ENCODE peak calls at places on chromosomes 11 and 22, in seven cellular contexts. One of them, this sample, is unnamed. For H3K36me3, the result is how much of the 10 kb centered on the place peaks cover.

GRCh38 chr22:25050566-25050965 is 98.0 kb downstream of the KIAA1671 start:
- DNase-seq in psoas muscle: no peak
- DNase-seq in sigmoid colon: no peak
- DNase-seq in colonic mucosa: no peak
- DNase-seq in body of pancreas: no peak
- DNase-seq in neuronal stem cell: no peak
- DNase-seq in endodermal cell: no peak
- DNase-seq in this sample: no peak

GRCh38 chr22:27885977-27886842 is 32.8 kb downstream of the PITPNB start:
- DNase-seq in psoas muscle: no peak
- DNase-seq in sigmoid colon: no peak
- DNase-seq in colonic mucosa: peak
- DNase-seq in body of pancreas: peak
- DNase-seq in neuronal stem cell: peak
- DNase-seq in endodermal cell: peak
- DNase-seq in this sample: peak

GRCh38 chr11:122733301-122733686 is 77.8 kb downstream of the UBASH3B start:
- DNase-seq in psoas muscle: peak
- DNase-seq in sigmoid colon: no peak
- DNase-seq in colonic mucosa: no peak
- DNase-seq in body of pancreas: no peak
- DNase-seq in neuronal stem cell: no peak
- DNase-seq in endodermal cell: no peak
- DNase-seq in this sample: no peak

GRCh38 chr11:34860034-34860433 is 56.1 kb downstream of the APIP start:
- DNase-seq in psoas muscle: peak
- DNase-seq in sigmoid colon: no peak
- DNase-seq in colonic mucosa: no peak
- DNase-seq in body of pancreas: no peak
- DNase-seq in neuronal stem cell: no peak
- DNase-seq in endodermal cell: peak
- DNase-seq in this sample: no peak

GRCh38 chr11:47854667-47855066 is 6.5 kb upstream of the NUP160 start:
- DNase-seq in psoas muscle: no peak
- DNase-seq in sigmoid colon: no peak
- DNase-seq in colonic mucosa: no peak
- DNase-seq in body of pancreas: no peak
- DNase-seq in neuronal stem cell: no peak
- DNase-seq in endodermal cell: no peak
- DNase-seq in this sample: no peak

GRCh38 chr11:36233226-36233625 is 56.0 kb downstream of the COMMD9 start:
- DNase-seq in psoas muscle: no peak
- DNase-seq in sigmoid colon: no peak
- DNase-seq in colonic mucosa: no peak
- DNase-seq in body of pancreas: no peak
- DNase-seq in neuronal stem cell: no peak
- DNase-seq in endodermal cell: no peak
- DNase-seq in this sample: no peak

GRCh38 chr11:57180141-57180561 is 1.6 kb upstream of the LRRC55 start:
- DNase-seq in psoas muscle: no peak
- DNase-seq in sigmoid colon: no peak
- DNase-seq in colonic mucosa: no peak
- DNase-seq in body of pancreas: no peak
- DNase-seq in neuronal stem cell: peak
- DNase-seq in endodermal cell: peak
- DNase-seq in this sample: no peak

GRCh38 chr11:406796-407650 is 7.8 kb downstream of the SIGIRR start:
- DNase-seq in psoas muscle: peak
- DNase-seq in sigmoid colon: peak
- DNase-seq in colonic mucosa: peak
- DNase-seq in body of pancreas: peak
- DNase-seq in neuronal stem cell: peak
- DNase-seq in endodermal cell: peak
- DNase-seq in this sample: peak

GRCh38 chr22:28072066-28072465 is 153.0 kb upstream of the PITPNB start:
- DNase-seq in psoas muscle: no peak
- DNase-seq in sigmoid colon: no peak
- DNase-seq in colonic mucosa: no peak
- DNase-seq in body of pancreas: no peak
- DNase-seq in neuronal stem cell: no peak
- DNase-seq in endodermal cell: no peak
- DNase-seq in this sample: no peak

GRCh38 chr22:42805016-42805997 is 51.8 kb downstream of the ARFGAP3 start:
- DNase-seq in psoas muscle: peak
- DNase-seq in sigmoid colon: peak
- DNase-seq in colonic mucosa: peak
- DNase-seq in body of pancreas: peak
- DNase-seq in neuronal stem cell: no peak
- DNase-seq in endodermal cell: no peak
- DNase-seq in this sample: no peak

GRCh38 chr11:115075340-115075739 is 397.0 kb downstream of the NXPE2 start:
- DNase-seq in psoas muscle: no peak
- DNase-seq in sigmoid colon: no peak
- DNase-seq in colonic mucosa: no peak
- DNase-seq in body of pancreas: no peak
- DNase-seq in neuronal stem cell: no peak
- DNase-seq in endodermal cell: no peak
- DNase-seq in this sample: no peak

GRCh38 chr11:32225491-32226285 is 134.8 kb downstream of the RCN1 start:
- DNase-seq in psoas muscle: no peak
- DNase-seq in sigmoid colon: no peak
- DNase-seq in colonic mucosa: no peak
- DNase-seq in body of pancreas: no peak
- DNase-seq in neuronal stem cell: no peak
- DNase-seq in endodermal cell: no peak
- DNase-seq in this sample: no peak

GRCh38 chr11:8080674-8081590 is at the start of gene TUB:
- DNase-seq in psoas muscle: peak
- DNase-seq in sigmoid colon: no peak
- DNase-seq in colonic mucosa: no peak
- DNase-seq in body of pancreas: no peak
- DNase-seq in neuronal stem cell: no peak
- DNase-seq in endodermal cell: peak
- DNase-seq in this sample: no peak

GRCh38 chr22:30921108-30921507 is 47.5 kb downstream of the MORC2 start:
- DNase-seq in psoas muscle: no peak
- DNase-seq in sigmoid colon: peak
- DNase-seq in colonic mucosa: no peak
- DNase-seq in body of pancreas: no peak
- DNase-seq in neuronal stem cell: no peak
- DNase-seq in endodermal cell: no peak
- DNase-seq in this sample: no peak

GRCh38 chr11:65468874-65469333 is 29.9 kb upstream of the MALAT1 start:
- DNase-seq in psoas muscle: peak
- DNase-seq in sigmoid colon: peak
- DNase-seq in colonic mucosa: peak
- DNase-seq in body of pancreas: peak
- DNase-seq in neuronal stem cell: no peak
- DNase-seq in endodermal cell: peak
- DNase-seq in this sample: peak

GRCh38 chr11:73402834-73403185 is 26.6 kb downstream of the RELT start:
- DNase-seq in psoas muscle: no peak
- DNase-seq in sigmoid colon: no peak
- DNase-seq in colonic mucosa: no peak
- DNase-seq in body of pancreas: no peak
- DNase-seq in neuronal stem cell: no peak
- DNase-seq in endodermal cell: peak
- DNase-seq in this sample: no peak

GRCh38 chr22:49112661-49113626 is 714.7 kb downstream of the BRD1 start:
- DNase-seq in psoas muscle: no peak
- DNase-seq in sigmoid colon: peak
- DNase-seq in colonic mucosa: no peak
- DNase-seq in body of pancreas: no peak
- DNase-seq in neuronal stem cell: no peak
- DNase-seq in endodermal cell: peak
- DNase-seq in this sample: no peak

GRCh38 chr11:31254411-31254810 is 115.1 kb downstream of the DCDC1 start:
- DNase-seq in psoas muscle: no peak
- DNase-seq in sigmoid colon: no peak
- DNase-seq in colonic mucosa: no peak
- DNase-seq in body of pancreas: no peak
- DNase-seq in neuronal stem cell: no peak
- DNase-seq in endodermal cell: no peak
- DNase-seq in this sample: no peak

GRCh38 chr11:2530855-2531200 is 86.0 kb downstream of the KCNQ1 start:
- DNase-seq in psoas muscle: peak
- DNase-seq in sigmoid colon: peak
- DNase-seq in colonic mucosa: no peak
- DNase-seq in body of pancreas: no peak
- DNase-seq in neuronal stem cell: no peak
- DNase-seq in endodermal cell: peak
- DNase-seq in this sample: no peak

GRCh38 chr11:69917529-69917928 is 98.3 kb upstream of the FGF3 start:
- DNase-seq in psoas muscle: no peak
- DNase-seq in sigmoid colon: no peak
- DNase-seq in colonic mucosa: no peak
- DNase-seq in body of pancreas: no peak
- DNase-seq in neuronal stem cell: no peak
- DNase-seq in endodermal cell: no peak
- DNase-seq in this sample: no peak

GRCh38 chr11:18016789-18017188 is 3.9 kb upstream of the SERGEF start:
- DNase-seq in psoas muscle: no peak
- DNase-seq in sigmoid colon: no peak
- DNase-seq in colonic mucosa: no peak
- DNase-seq in body of pancreas: no peak
- DNase-seq in neuronal stem cell: no peak
- DNase-seq in endodermal cell: no peak
- DNase-seq in this sample: no peak

GRCh38 chr11:70537576-70538571 is 139.5 kb downstream of the CTTN start:
- DNase-seq in psoas muscle: no peak
- DNase-seq in sigmoid colon: peak
- DNase-seq in colonic mucosa: no peak
- DNase-seq in body of pancreas: no peak
- DNase-seq in neuronal stem cell: no peak
- DNase-seq in endodermal cell: no peak
- DNase-seq in this sample: no peak

GRCh38 chr11:65680192-65680743 is 17.6 kb upstream of the RELA start:
- DNase-seq in psoas muscle: no peak
- DNase-seq in sigmoid colon: no peak
- DNase-seq in colonic mucosa: no peak
- DNase-seq in body of pancreas: no peak
- DNase-seq in neuronal stem cell: no peak
- DNase-seq in endodermal cell: no peak
- DNase-seq in this sample: no peak

DNA sequence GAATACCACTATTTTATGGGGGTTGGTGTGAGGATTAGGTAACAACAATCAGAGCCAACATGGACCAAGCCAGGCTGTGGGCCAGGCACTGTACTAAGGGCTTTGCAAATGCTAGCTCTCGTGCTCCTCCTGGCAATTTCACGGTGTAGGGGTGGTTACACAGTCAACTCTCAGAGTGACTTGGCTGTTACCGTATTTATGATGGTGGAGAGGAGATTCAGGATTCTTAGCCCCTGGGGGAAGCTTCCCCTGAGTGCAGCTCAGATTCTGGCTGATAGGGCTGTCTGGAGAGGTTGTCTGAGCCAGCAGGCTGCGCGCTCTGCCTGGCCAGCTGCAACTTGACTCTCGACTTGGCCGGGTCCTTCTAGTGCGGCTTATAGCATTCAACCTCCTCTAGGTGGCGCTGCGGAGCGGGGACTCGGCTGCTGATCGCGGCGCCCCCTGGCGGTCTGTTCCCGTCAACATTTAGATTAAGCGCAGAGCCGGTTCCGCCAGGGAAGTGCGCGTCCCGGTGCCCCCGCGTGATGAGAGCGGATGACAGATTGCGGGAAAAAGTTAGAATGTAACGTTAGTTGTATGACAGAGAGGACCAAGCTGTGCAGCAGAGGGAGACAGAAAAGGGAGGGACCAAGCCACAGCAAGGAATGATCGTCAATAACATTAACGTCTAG is 4.5 kb upstream of the NCF4 start:
- DNase-seq in psoas muscle: peak
- DNase-seq in sigmoid colon: peak
- DNase-seq in colonic mucosa: peak
- DNase-seq in body of pancreas: peak
- DNase-seq in neuronal stem cell: peak
- DNase-seq in endodermal cell: peak
- DNase-seq in this sample: peak
- H3K4me3 ChIP-seq in psoas muscle: no peak
- H3K4me3 ChIP-seq in sigmoid colon: no peak
- H3K4me3 ChIP-seq in colonic mucosa: no peak
- H3K4me3 ChIP-seq in body of pancreas: no peak
- H3K4me3 ChIP-seq in neuronal stem cell: no peak
- H3K4me3 ChIP-seq in endodermal cell: no peak
- H3K4me3 ChIP-seq in this sample: no peak

GRCh38 chr22:20951932-20952380 is 15.1 kb upstream of the AIFM3 start:
- DNase-seq in psoas muscle: no peak
- DNase-seq in sigmoid colon: no peak
- DNase-seq in colonic mucosa: peak
- DNase-seq in body of pancreas: no peak
- DNase-seq in neuronal stem cell: no peak
- DNase-seq in endodermal cell: no peak
- DNase-seq in this sample: no peak
- H3K36me3 ChIP-seq in psoas muscle: under half
- H3K36me3 ChIP-seq in sigmoid colon: under half
- H3K36me3 ChIP-seq in colonic mucosa: under half
- H3K36me3 ChIP-seq in body of pancreas: under half
- H3K36me3 ChIP-seq in neuronal stem cell: half or more
- H3K36me3 ChIP-seq in endodermal cell: half or more
- H3K36me3 ChIP-seq in this sample: under half

GRCh38 chr11:94275961-94276360 is 28.4 kb upstream of the IZUMO1R start:
- DNase-seq in psoas muscle: no peak
- DNase-seq in sigmoid colon: no peak
- DNase-seq in colonic mucosa: no peak
- DNase-seq in body of pancreas: no peak
- DNase-seq in neuronal stem cell: no peak
- DNase-seq in endodermal cell: no peak
- DNase-seq in this sample: no peak

GRCh38 chr11:94283678-94284077 is 20.7 kb upstream of the IZUMO1R start:
- DNase-seq in psoas muscle: no peak
- DNase-seq in sigmoid colon: no peak
- DNase-seq in colonic mucosa: no peak
- DNase-seq in body of pancreas: no peak
- DNase-seq in neuronal stem cell: no peak
- DNase-seq in endodermal cell: no peak
- DNase-seq in this sample: no peak

GRCh38 chr11:94276943-94277342 is 27.4 kb upstream of the IZUMO1R start:
- DNase-seq in psoas muscle: no peak
- DNase-seq in sigmoid colon: no peak
- DNase-seq in colonic mucosa: no peak
- DNase-seq in body of pancreas: no peak
- DNase-seq in neuronal stem cell: no peak
- DNase-seq in endodermal cell: no peak
- DNase-seq in this sample: no peak

GRCh38 chr11:94279996-94280395 is 24.4 kb upstream of the IZUMO1R start:
- DNase-seq in psoas muscle: no peak
- DNase-seq in sigmoid colon: no peak
- DNase-seq in colonic mucosa: no peak
- DNase-seq in body of pancreas: no peak
- DNase-seq in neuronal stem cell: no peak
- DNase-seq in endodermal cell: no peak
- DNase-seq in this sample: no peak

GRCh38 chr11:94281321-94281720 is 23.1 kb upstream of the IZUMO1R start:
- DNase-seq in psoas muscle: no peak
- DNase-seq in sigmoid colon: no peak
- DNase-seq in colonic mucosa: no peak
- DNase-seq in body of pancreas: no peak
- DNase-seq in neuronal stem cell: peak
- DNase-seq in endodermal cell: no peak
- DNase-seq in this sample: no peak
- H3K27ac ChIP-seq in psoas muscle: no peak
- H3K27ac ChIP-seq in sigmoid colon: no peak
- H3K27ac ChIP-seq in colonic mucosa: no peak
- H3K27ac ChIP-seq in body of pancreas: no peak
- H3K27ac ChIP-seq in neuronal stem cell: no peak
- H3K27ac ChIP-seq in endodermal cell: no peak
- H3K27ac ChIP-seq in this sample: no peak

GRCh38 chr11:68186061-68186460 is 27.0 kb downstream of the KMT5B start:
- DNase-seq in psoas muscle: no peak
- DNase-seq in sigmoid colon: no peak
- DNase-seq in colonic mucosa: no peak
- DNase-seq in body of pancreas: no peak
- DNase-seq in neuronal stem cell: no peak
- DNase-seq in endodermal cell: no peak
- DNase-seq in this sample: no peak
- H3K4me3 ChIP-seq in psoas muscle: no peak
- H3K4me3 ChIP-seq in sigmoid colon: no peak
- H3K4me3 ChIP-seq in colonic mucosa: no peak
- H3K4me3 ChIP-seq in body of pancreas: no peak
- H3K4me3 ChIP-seq in neuronal stem cell: no peak
- H3K4me3 ChIP-seq in endodermal cell: no peak
- H3K4me3 ChIP-seq in this sample: no peak